ENCODE peak calls at places on chromosomes 5 and 9, in six cellular contexts. P, Q, W, J, K and M are unnamed samples.

GRCh38 chr5:38692780-38693507 is 136.5 kb upstream of the LIFR start:
- DNase-seq in P (no peak), K (no peak), Q (no peak), J (no peak), W (no peak), M (no peak)

GRCh38 chr5:80071510-80072021 is 36.4 kb downstream of the THBS4 start:
- DNase-seq in J (no peak), W (no peak), P (no peak), Q (no peak), K (no peak), M (no peak)

GRCh38 chr5:14917719-14918118 is 46.1 kb upstream of the ANKH start:
- DNase-seq in Q (no peak), P (no peak), W (no peak), K (peak), J (no peak), M (no peak)

GRCh38 chr9:72467766-72468738 is 53.4 kb upstream of the TMC1 start:
- DNase-seq in J (no peak), W (peak), Q (peak), K (no peak), P (no peak), M (no peak)

GRCh38 chr5:25006734-25007133 is 362.0 kb upstream of the CDH10 start:
- DNase-seq in K (peak), W (no peak), P (no peak), Q (peak), J (peak), M (no peak)

GRCh38 chr9:138097501-138097991 is 220.0 kb downstream of the CACNA1B start:
- DNase-seq in J (no peak), Q (no peak), K (no peak), W (no peak), P (no peak), M (no peak)

GRCh38 chr5:138696501-138696900 is 56.7 kb upstream of the CTNNA1 start:
- DNase-seq in Q (peak), J (peak), K (peak), W (peak), P (no peak), M (peak)

GRCh38 chr9:135165756-135166519 is 78.5 kb downstream of the OLFM1 start:
- DNase-seq in Q (no peak), W (no peak), K (no peak), J (no peak), P (no peak), M (no peak)

GRCh38 chr5:176388003-176388340 is 426 bp downstream of the NOP16 start:
- DNase-seq in P (peak), J (no peak), Q (no peak), K (peak), W (peak), M (no peak)

GRCh38 chr5:59729820-59730219 is 163.7 kb downstream of the PDE4D start:
- DNase-seq in J (no peak), W (no peak), Q (no peak), P (no peak), K (no peak), M (no peak)

GRCh38 chr9:81599837-81600236 is 89.5 kb downstream of the TLE1 start:
- DNase-seq in J (no peak), K (no peak), W (no peak), P (no peak), Q (no peak), M (no peak)

GRCh38 chr9:111902396-111903147 is 6.0 kb downstream of the UGCG start:
- DNase-seq in W (no peak), K (peak), J (peak), P (no peak), Q (peak), M (no peak)

GRCh38 chr9:32955655-32956478 is 45.6 kb downstream of the APTX start:
- DNase-seq in P (no peak), J (no peak), Q (no peak), K (no peak), W (no peak), M (no peak)

GRCh38 chr9:108869092-108869725 is 7.1 kb downstream of the ACTL7A start:
- DNase-seq in W (peak), P (no peak), J (peak), K (peak), Q (peak), M (no peak)

GRCh38 chr9:129143461-129143927 is 32.3 kb downstream of the PTPA start:
- DNase-seq in J (no peak), K (no peak), P (no peak), W (peak), Q (peak), M (no peak)

GRCh38 chr5:80141147-80141671 is 106.1 kb downstream of the THBS4 start:
- DNase-seq in Q (peak), J (no peak), P (no peak), W (peak), K (no peak), M (peak)

GRCh38 chr9:101572316-101572715 is 22.5 kb downstream of the PPP3R2 start:
- DNase-seq in W (no peak), J (no peak), P (no peak), Q (no peak), K (no peak), M (no peak)

GRCh38 chr5:163458778-163459405 is 1.0 kb downstream of the NUDCD2 start:
- DNase-seq in P (no peak), K (peak), W (no peak), J (no peak), Q (no peak), M (no peak)

GRCh38 chr5:142013734-142014495 is 1.1 kb upstream of the GNPDA1 start:
- DNase-seq in P (no peak), Q (peak), K (no peak), W (no peak), J (peak), M (peak)

GRCh38 chr5:142014911-142015584 is 2.2 kb upstream of the GNPDA1 start:
- DNase-seq in K (peak), J (peak), W (no peak), P (peak), Q (peak), M (peak)

GRCh38 chr5:142017832-142018427 is 5.1 kb upstream of the GNPDA1 start:
- DNase-seq in J (no peak), Q (no peak), W (peak), P (peak), K (no peak), M (no peak)

GRCh38 chr5:142016576-142016975 is 3.7 kb upstream of the GNPDA1 start:
- DNase-seq in W (no peak), J (no peak), Q (no peak), P (peak), K (no peak), M (no peak)

DNA sequence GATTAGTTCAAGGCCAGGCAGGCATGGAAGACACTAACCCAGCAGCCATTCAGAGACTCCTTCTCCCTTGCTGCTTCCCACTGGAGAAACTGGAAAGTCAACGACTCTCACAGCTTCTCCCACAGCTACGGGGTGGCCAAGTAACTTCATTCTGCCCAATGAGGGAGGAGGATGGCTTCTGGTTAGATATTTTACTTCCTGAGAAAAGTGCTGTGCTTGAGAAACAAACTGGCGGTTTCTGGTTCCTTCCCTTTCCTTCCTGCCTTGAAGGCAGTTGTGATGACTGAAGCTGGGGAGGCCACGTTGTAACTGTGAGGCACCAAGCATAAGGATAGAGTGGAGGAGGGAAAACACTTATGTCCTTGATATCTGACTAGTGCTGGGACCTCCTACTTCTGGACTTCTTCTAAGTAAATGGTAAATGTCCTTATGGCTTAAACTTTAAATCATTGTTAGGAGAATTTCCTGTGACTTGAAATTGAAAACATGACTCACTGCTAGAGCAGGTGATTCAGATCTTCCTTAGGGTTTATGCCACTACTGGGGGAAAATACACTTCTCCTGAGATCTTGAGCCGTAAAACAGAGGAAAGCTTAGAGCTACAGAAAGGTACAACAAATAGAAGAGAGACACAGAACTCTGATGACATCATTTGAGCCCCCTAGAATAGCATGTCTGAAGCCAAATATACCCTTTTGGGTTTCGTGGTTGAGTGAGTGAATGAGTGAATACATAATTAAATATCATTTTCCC is 3.1 kb upstream of the GNPDA1 start:
- DNase-seq in J (peak), P (peak), K (peak), Q (peak), W (no peak), M (peak)
- H3K4me3 ChIP-seq in J (no peak), P (no peak), K (no peak), Q (no peak), W (no peak), M (no peak)

GRCh38 chr9:127847155-127847463 is 7.3 kb downstream of the ENG start:
- DNase-seq in K (no peak), Q (no peak), P (no peak), J (no peak), W (no peak), M (no peak)
- TF ChIP-seq CTCF in K (no peak), Q (no peak), P (no peak), J (no peak), W (no peak), M (no peak)

GRCh38 chr9:21580636-21581353 is 98.7 kb upstream of the IFNE start:
- DNase-seq in Q (no peak), P (no peak), W (peak), J (peak), K (no peak), M (no peak)
- H3K4me3 ChIP-seq in Q (no peak), P (no peak), W (no peak), J (no peak), K (no peak), M (no peak)

GRCh38 chr9:119675951-119676350 is 306.7 kb upstream of the BRINP1 start:
- DNase-seq in W (no peak), P (no peak), K (no peak), Q (no peak), J (no peak), M (no peak)
- TF ChIP-seq CTCF in W (no peak), P (no peak), K (no peak), Q (no peak), J (no peak), M (no peak)

GRCh38 chr5:124825983-124826337 is 79.5 kb upstream of the ZNF608 start:
- DNase-seq in Q (no peak), W (no peak), J (no peak), K (no peak), P (no peak), M (no peak)
- H3K4me3 ChIP-seq in Q (no peak), W (no peak), J (no peak), K (no peak), P (no peak), M (no peak)

DNA sequence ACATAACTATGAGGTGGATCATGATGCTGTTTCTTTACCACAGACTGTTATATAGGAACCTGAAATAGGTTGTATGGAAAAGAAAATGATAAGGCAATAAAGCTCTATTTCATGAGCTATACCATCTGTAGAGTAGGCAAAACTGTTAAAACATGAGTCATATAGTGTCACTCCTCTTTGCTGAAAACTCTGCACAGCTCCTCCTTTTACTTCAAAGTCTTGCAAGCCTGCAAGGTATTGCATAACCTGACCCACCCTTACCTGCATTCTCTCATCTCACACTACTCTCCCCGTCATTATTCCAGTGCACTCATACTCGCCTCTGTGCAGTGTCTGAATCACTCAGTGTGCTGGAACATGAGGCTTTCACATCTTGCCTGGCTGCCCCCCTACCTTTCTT is 790.1 kb downstream of the EFNA5 start:
- DNase-seq in P (no peak), K (peak), W (no peak), Q (no peak), J (peak), M (no peak)
- TF ChIP-seq CTCF in P (no peak), K (no peak), W (no peak), Q (no peak), J (no peak), M (no peak)

DNA sequence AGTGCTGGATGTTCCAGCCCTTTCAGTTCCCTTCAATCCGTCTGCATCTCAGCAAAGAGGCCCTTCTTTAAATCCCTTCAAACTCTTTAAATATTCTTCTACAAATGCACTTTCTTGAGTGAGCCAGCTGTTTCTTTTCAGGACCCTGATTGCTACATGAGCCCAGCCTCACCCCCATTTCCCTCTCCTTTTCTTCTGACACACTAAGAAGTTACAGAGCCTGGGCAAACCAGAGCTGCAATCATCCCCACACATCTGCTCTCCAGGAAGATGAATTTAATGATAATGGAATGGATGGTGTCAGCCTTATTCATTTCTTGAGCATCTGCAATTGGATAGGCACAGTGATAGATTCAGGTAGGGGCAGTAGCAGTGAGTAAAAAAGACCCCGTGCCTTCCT is 2.0 kb downstream of the TNFSF15 start:
- DNase-seq in K (no peak), Q (peak), P (no peak), J (no peak), W (peak), M (peak)
- H3K4me3 ChIP-seq in K (no peak), Q (no peak), P (no peak), J (no peak), W (no peak), M (no peak)

GRCh38 chr5:103375356-103375755 is 116.8 kb downstream of the MACIR start:
- DNase-seq in W (peak), K (no peak), P (peak), Q (peak), J (peak), M (peak)
- TF ChIP-seq CTCF in W (peak), K (peak), P (peak), Q (peak), J (peak), M (no peak)

GRCh38 chr9:76873821-76874220 is 32.1 kb downstream of the PRUNE2 start:
- DNase-seq in J (no peak), W (no peak), Q (no peak), P (no peak), K (no peak), M (no peak)
- H3K4me3 ChIP-seq in J (no peak), W (no peak), Q (no peak), P (no peak), K (no peak), M (no peak)

GRCh38 chr5:159990506-159990905 is 18.4 kb upstream of the TTC1 start:
- DNase-seq in W (no peak), P (no peak), J (no peak), Q (no peak), K (no peak), M (no peak)

GRCh38 chr5:159992566-159992965 is 16.4 kb upstream of the TTC1 start:
- DNase-seq in P (no peak), Q (no peak), J (no peak), K (no peak), W (no peak), M (no peak)

GRCh38 chr5:159982421-159983173 is 26.3 kb upstream of the TTC1 start:
- DNase-seq in P (no peak), W (no peak), J (peak), Q (no peak), K (peak), M (no peak)

DNA sequence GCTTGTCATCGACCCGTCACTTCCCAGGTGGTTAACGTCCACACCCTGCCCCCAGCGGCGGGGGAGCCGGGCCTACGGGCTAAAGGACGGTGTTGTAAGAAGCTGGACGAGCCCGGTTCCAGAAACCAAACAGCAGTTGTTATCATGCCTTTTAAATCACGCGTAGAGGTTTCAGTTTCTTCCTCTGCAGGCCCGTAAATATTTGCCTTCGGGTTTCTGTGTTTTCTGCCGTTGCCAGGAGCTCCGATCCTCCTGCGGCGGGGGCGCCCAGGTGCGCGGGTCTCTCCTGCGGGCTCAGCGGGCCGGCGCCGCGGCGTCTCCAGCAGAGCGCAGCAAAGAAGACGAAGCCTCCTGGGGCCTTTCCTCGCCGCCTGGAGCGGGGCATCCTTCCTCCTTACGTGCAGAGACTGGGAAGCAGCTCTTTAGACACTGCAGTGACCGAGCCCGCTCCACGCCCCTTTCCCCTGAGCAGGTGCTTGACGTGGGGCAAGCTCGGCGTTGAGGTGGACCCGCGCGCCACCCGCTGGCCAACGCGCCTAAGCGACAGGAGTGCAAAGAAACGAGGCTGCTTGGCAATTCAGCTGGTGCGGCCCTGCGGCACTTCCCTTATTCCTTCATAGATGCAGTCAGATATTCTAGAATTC is 21.8 kb upstream of the TTC1 start:
- DNase-seq in P (peak), W (peak), K (peak), Q (peak), J (peak), M (no peak)
- TF ChIP-seq CTCF in P (peak), W (peak), K (peak), Q (peak), J (peak), M (peak)